ENCODE peak calls at places on chromosome 11, in five cellular contexts. T, I, C, S and Y are unnamed samples.

GRCh38 chr11:69523453-69523852 is 42.0 kb downstream of the LINC01488 start:
- DNase-seq in C (no peak), S (no peak), T (no peak), I (no peak), Y (no peak)

GRCh38 chr11:61950035-61950547 is at the start of gene BEST1:
- DNase-seq in I (no peak), S (no peak), C (no peak), T (no peak), Y (no peak)

GRCh38 chr11:119320593-119321524 is 3.9 kb upstream of the MCAM start:
- DNase-seq in T (no peak), I (peak; percentile 77), C (peak; percentile 64), S (no peak), Y (no peak)

GRCh38 chr11:65780770-65781151 is at the start of gene AP5B1:
- DNase-seq in C (peak; percentile 78), S (peak; percentile 61), T (no peak), I (peak; percentile 64), Y (no peak)

GRCh38 chr11:70772950-70773349 is 374.6 kb downstream of the CTTN start:
- DNase-seq in S (no peak), C (no peak), T (no peak), I (peak; percentile 37), Y (no peak)

GRCh38 chr11:85787809-85788805 is 22.8 kb downstream of the SYTL2 start:
- DNase-seq in C (no peak), S (no peak), T (no peak), I (peak; percentile 30), Y (no peak)

GRCh38 chr11:119863811-119864601 is 135.0 kb upstream of the NECTIN1 start:
- DNase-seq in T (no peak), I (peak; percentile 49), S (no peak), C (no peak), Y (no peak)

GRCh38 chr11:92540113-92540512 is 315.5 kb downstream of the FAT3 start:
- DNase-seq in T (no peak), C (no peak), I (no peak), S (no peak), Y (no peak)

GRCh38 chr11:33531743-33532181 is 168.9 kb downstream of the C11orf91 start:
- DNase-seq in I (no peak), C (no peak), S (no peak), T (no peak), Y (no peak)

GRCh38 chr11:119196833-119197483 is 9.2 kb upstream of the CBL start:
- DNase-seq in C (peak; percentile 76), I (peak; percentile 96), T (peak; percentile 76), S (peak; percentile 87), Y (peak; percentile 64)

GRCh38 chr11:2508793-2509192 is 64.0 kb downstream of the KCNQ1 start:
- DNase-seq in S (no peak), C (no peak), T (no peak), I (no peak), Y (no peak)

GRCh38 chr11:117840881-117841581 is 16.5 kb upstream of the FXYD2 start:
- DNase-seq in I (no peak), T (no peak), S (no peak), C (peak; percentile 16), Y (no peak)

GRCh38 chr11:130817608-130817944 is 98.7 kb downstream of the SNX19 start:
- DNase-seq in T (no peak), C (no peak), S (peak; percentile 0), I (no peak), Y (no peak)

DNA sequence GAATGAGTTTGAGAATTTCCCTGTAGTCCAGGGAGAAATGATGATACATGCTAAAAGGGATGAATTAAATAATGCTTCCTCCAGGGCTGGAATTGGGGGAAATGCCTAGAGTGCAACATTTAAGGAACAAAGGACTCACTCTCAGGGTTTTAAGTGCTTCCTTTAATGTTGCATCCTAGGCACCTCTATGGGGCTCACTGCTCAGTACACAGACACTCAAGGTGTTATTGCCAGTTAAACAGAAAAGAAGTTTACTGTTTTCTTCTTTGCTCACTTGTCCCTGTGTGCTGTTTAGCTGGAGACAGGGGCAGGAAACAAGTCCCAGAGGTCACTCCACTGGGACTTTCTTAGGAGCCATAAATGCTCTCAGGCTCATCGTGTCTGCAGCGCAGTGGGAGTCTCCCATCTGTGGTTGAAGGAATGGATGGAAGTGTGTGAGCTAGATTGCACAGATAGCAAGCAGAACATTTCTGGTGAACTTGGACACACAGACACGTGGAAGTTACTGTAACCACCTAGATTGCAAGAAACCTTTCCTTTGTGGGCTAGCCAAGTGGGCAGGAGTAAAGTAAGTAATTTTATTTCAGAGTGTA is 8.4 kb upstream of the OR52H1 start:
- DNase-seq in S (no peak), T (no peak), I (no peak), C (no peak), Y (no peak)
- TF ChIP-seq POLR2AphosphoS5 in S (no peak), T (no peak), I (no peak), C (no peak), Y (no peak)

GRCh38 chr11:11265320-11265719 is 87.7 kb downstream of the CSNK2A3 start:
- DNase-seq in S (no peak), C (no peak), T (no peak), I (no peak), Y (no peak)
- H3K27ac ChIP-seq in S (no peak overlapping the region), C (no peak overlapping the region), T (no peak overlapping the region), I (no peak overlapping the region), Y (no peak overlapping the region)

GRCh38 chr11:128411812-128412211 is 175.5 kb downstream of the ETS1 start:
- DNase-seq in C (no peak), I (no peak), T (no peak), S (no peak), Y (no peak)

GRCh38 chr11:128409476-128409875 is 177.9 kb downstream of the ETS1 start:
- DNase-seq in C (no peak), T (no peak), S (no peak), I (no peak), Y (no peak)

GRCh38 chr11:128415539-128415938 is 171.8 kb downstream of the ETS1 start:
- DNase-seq in T (no peak), S (no peak), I (no peak), C (no peak), Y (no peak)

GRCh38 chr11:128411149-128411548 is 176.2 kb downstream of the ETS1 start:
- DNase-seq in I (no peak), T (no peak), S (no peak), C (no peak), Y (no peak)

DNA sequence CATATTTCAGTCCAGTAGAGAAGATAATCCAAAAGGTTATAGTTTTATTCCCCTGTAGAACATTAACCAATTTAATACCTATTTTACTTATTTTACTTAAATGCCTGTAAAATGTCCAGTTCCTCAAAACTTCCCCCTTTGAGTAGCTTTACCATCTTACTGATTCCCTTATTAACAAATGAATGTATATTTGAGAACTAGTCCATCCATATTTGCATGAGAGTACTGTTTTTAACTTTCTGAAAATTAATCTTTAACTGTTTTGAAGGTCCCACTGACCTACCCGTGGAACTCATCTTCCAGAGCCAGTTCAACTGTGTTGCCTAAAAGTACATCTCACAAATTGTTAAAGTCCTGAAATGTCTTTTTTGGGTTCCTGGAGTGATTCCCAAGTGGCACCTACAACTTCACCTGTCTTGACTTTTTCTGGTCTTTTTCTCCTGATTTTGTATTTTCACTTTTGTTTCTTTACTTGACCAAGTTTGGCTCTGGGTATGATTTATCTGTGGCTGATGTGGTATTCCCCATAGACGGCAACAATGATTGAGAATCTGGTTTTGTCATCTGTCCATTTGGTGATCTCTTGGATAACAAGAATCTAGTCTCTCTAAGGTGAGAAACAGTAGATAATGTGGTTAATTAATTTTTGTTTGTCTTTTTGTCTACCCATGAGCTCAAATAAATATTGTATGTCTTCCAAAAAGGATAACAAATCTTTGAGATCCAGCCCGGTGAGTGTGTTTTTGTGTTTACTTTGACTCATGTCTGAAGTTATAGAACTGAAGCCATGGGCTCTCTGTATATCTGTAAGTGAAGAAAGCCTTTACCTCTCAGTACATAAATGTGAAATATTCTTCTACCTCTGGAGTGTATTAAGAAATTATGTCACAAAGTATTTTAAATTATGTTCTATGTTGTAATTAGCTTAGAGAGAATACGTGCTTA is 174.2 kb downstream of the ETS1 start:
- DNase-seq in C (no peak), T (no peak), I (no peak), S (no peak), Y (no peak)
- TF ChIP-seq POLR2AphosphoS5 in C (no peak), T (no peak), I (no peak), S (no peak), Y (no peak)

GRCh38 chr11:7606496-7606895 is 66.8 kb downstream of the CYB5R2 start:
- DNase-seq in T (no peak), C (no peak), S (no peak), I (no peak), Y (no peak)

GRCh38 chr11:7600205-7600775 is 73.0 kb downstream of the CYB5R2 start:
- DNase-seq in T (peak; percentile 18), I (no peak), C (peak; percentile 72), S (peak; percentile 65), Y (no peak)

GRCh38 chr11:7604331-7604973 is 68.8 kb downstream of the CYB5R2 start:
- DNase-seq in I (no peak), S (no peak), C (no peak), T (no peak), Y (no peak)

GRCh38 chr11:7605544-7605943 is 67.8 kb downstream of the CYB5R2 start:
- DNase-seq in S (no peak), T (peak; percentile 47), C (peak; percentile 48), I (no peak), Y (no peak)

DNA sequence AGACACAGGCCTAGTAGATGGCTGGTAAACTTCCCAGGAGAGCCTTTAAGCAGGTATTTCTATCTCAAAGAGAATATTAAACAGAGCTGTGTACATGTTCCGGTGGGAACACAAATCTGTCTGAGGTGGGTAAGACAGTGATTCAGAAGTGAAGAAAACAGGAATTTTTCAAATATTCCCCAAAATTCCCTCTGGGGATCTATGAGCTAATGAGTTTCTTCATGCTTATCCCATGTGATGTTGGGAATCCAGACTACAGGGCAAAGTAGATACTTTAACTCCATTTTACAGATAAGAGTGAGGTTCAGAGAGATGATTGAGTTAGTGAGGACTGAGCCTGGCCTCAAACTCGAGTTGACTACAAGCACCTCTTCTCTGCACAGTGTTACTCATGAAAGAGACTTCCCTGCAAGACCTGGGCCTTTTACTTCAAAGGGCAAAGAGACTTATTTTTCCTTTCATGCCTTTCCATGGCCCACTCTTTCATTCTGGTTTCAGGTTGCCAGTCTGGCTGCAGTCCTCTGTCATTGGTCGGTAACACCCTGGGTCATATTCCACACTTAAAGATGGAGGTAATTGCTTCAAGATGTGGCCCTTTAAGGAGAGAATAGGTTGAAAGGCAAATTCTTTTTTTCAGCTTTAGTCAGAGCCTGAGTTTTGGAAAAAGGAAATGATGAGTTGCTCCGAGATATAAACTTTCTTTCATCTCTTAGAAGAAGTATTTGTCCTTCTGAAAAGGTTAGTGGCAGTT is 70.1 kb downstream of the CYB5R2 start:
- DNase-seq in S (no peak), I (no peak), T (no peak), C (no peak), Y (no peak)
- H3K27ac ChIP-seq in S (no peak overlapping the region), I (no peak overlapping the region), T (no peak overlapping the region), C (peak overlapping the region; percentile 91), Y (no peak overlapping the region)